ENCODE peak calls at places on chromosomes 6 and 20, in seven cellular contexts. One of them, this sample, is unnamed.

GRCh38 chr6:118704911-118705310 is 53.5 kb upstream of the CEP85L start:
- DNase-seq in A549: no peak
- DNase-seq in endothelial cell of umbilical vein: no peak
- DNase-seq in uterus: no peak
- DNase-seq in HepG2: no peak
- DNase-seq in breast epithelium: no peak
- DNase-seq in spleen: no peak
- DNase-seq in this sample: no peak

GRCh38 chr20:57666106-57666833 is 43.5 kb downstream of the PMEPA1 start:
- DNase-seq in A549: no peak
- DNase-seq in endothelial cell of umbilical vein: no peak
- DNase-seq in uterus: no peak
- DNase-seq in HepG2: no peak
- DNase-seq in breast epithelium: no peak
- DNase-seq in spleen: peak
- DNase-seq in this sample: no peak

GRCh38 chr20:53582574-53583351 is 10.9 kb downstream of the ZNF217 start:
- DNase-seq in A549: peak
- DNase-seq in endothelial cell of umbilical vein: peak
- DNase-seq in uterus: peak
- DNase-seq in HepG2: peak
- DNase-seq in breast epithelium: peak
- DNase-seq in spleen: no peak
- DNase-seq in this sample: peak

GRCh38 chr6:19472850-19473249 is 364.3 kb upstream of the ID4 start:
- DNase-seq in A549: no peak
- DNase-seq in endothelial cell of umbilical vein: no peak
- DNase-seq in uterus: no peak
- DNase-seq in HepG2: no peak
- DNase-seq in breast epithelium: no peak
- DNase-seq in spleen: no peak
- DNase-seq in this sample: no peak

GRCh38 chr6:44301106-44301505 is 12.0 kb downstream of the AARS2 start:
- DNase-seq in A549: no peak
- DNase-seq in endothelial cell of umbilical vein: no peak
- DNase-seq in uterus: no peak
- DNase-seq in HepG2: no peak
- DNase-seq in breast epithelium: no peak
- DNase-seq in spleen: no peak
- DNase-seq in this sample: no peak

GRCh38 chr20:64116541-64117423 is 9.4 kb upstream of the NPBWR2 start:
- DNase-seq in A549: no peak
- DNase-seq in endothelial cell of umbilical vein: no peak
- DNase-seq in uterus: no peak
- DNase-seq in HepG2: no peak
- DNase-seq in breast epithelium: peak
- DNase-seq in spleen: no peak
- DNase-seq in this sample: no peak

GRCh38 chr20:36754656-36755222 is 8.8 kb upstream of the NDRG3 start:
- DNase-seq in A549: peak
- DNase-seq in endothelial cell of umbilical vein: peak
- DNase-seq in uterus: peak
- DNase-seq in HepG2: peak
- DNase-seq in breast epithelium: no peak
- DNase-seq in spleen: no peak
- DNase-seq in this sample: peak

GRCh38 chr20:43752561-43753301 is 25.9 kb upstream of the GTSF1L start:
- DNase-seq in A549: no peak
- DNase-seq in endothelial cell of umbilical vein: no peak
- DNase-seq in uterus: no peak
- DNase-seq in HepG2: no peak
- DNase-seq in breast epithelium: no peak
- DNase-seq in spleen: peak
- DNase-seq in this sample: peak

GRCh38 chr6:116118608-116119007 is 7.3 kb downstream of the COL10A1 start:
- DNase-seq in A549: no peak
- DNase-seq in endothelial cell of umbilical vein: no peak
- DNase-seq in uterus: no peak
- DNase-seq in HepG2: no peak
- DNase-seq in breast epithelium: no peak
- DNase-seq in spleen: no peak
- DNase-seq in this sample: no peak

GRCh38 chr6:7170117-7170732 is 62.5 kb downstream of the RREB1 start:
- DNase-seq in A549: no peak
- DNase-seq in endothelial cell of umbilical vein: no peak
- DNase-seq in uterus: no peak
- DNase-seq in HepG2: no peak
- DNase-seq in breast epithelium: no peak
- DNase-seq in spleen: no peak
- DNase-seq in this sample: no peak

GRCh38 chr6:139239137-139239536 is 52.7 kb downstream of the TXLNB start:
- DNase-seq in A549: no peak
- DNase-seq in endothelial cell of umbilical vein: no peak
- DNase-seq in uterus: no peak
- DNase-seq in HepG2: no peak
- DNase-seq in breast epithelium: no peak
- DNase-seq in spleen: no peak
- DNase-seq in this sample: no peak

GRCh38 chr6:151391471-151392428 is at the start of gene ZBTB2:
- DNase-seq in A549: peak
- DNase-seq in endothelial cell of umbilical vein: peak
- DNase-seq in uterus: peak
- DNase-seq in HepG2: peak
- DNase-seq in breast epithelium: peak
- DNase-seq in spleen: peak
- DNase-seq in this sample: peak
- TF ChIP-seq POLR2A in A549: peak
- TF ChIP-seq POLR2A in endothelial cell of umbilical vein: no peak
- TF ChIP-seq POLR2A in uterus: peak
- TF ChIP-seq POLR2A in HepG2: peak
- TF ChIP-seq POLR2A in breast epithelium: no peak
- TF ChIP-seq POLR2A in spleen: no peak
- TF ChIP-seq POLR2A in this sample: peak

GRCh38 chr6:498795-499231 is 107.3 kb downstream of the IRF4 start:
- DNase-seq in A549: no peak
- DNase-seq in endothelial cell of umbilical vein: no peak
- DNase-seq in uterus: no peak
- DNase-seq in HepG2: no peak
- DNase-seq in breast epithelium: no peak
- DNase-seq in spleen: no peak
- DNase-seq in this sample: no peak
- H3K4me3 ChIP-seq in A549: no peak
- H3K4me3 ChIP-seq in endothelial cell of umbilical vein: no peak
- H3K4me3 ChIP-seq in uterus: no peak
- H3K4me3 ChIP-seq in HepG2: no peak
- H3K4me3 ChIP-seq in breast epithelium: no peak
- H3K4me3 ChIP-seq in spleen: no peak
- H3K4me3 ChIP-seq in this sample: no peak

GRCh38 chr6:163530406-163530805 is 115.9 kb downstream of the QKI start:
- DNase-seq in A549: no peak
- DNase-seq in endothelial cell of umbilical vein: no peak
- DNase-seq in uterus: no peak
- DNase-seq in HepG2: no peak
- DNase-seq in breast epithelium: no peak
- DNase-seq in spleen: no peak
- DNase-seq in this sample: no peak

GRCh38 chr6:163522033-163522432 is 107.5 kb downstream of the QKI start:
- DNase-seq in A549: no peak
- DNase-seq in endothelial cell of umbilical vein: no peak
- DNase-seq in uterus: no peak
- DNase-seq in HepG2: no peak
- DNase-seq in breast epithelium: no peak
- DNase-seq in spleen: no peak
- DNase-seq in this sample: no peak

GRCh38 chr6:163529605-163530004 is 115.1 kb downstream of the QKI start:
- DNase-seq in A549: peak
- DNase-seq in endothelial cell of umbilical vein: peak
- DNase-seq in uterus: no peak
- DNase-seq in HepG2: no peak
- DNase-seq in breast epithelium: no peak
- DNase-seq in spleen: no peak
- DNase-seq in this sample: no peak

GRCh38 chr6:163525926-163526325 is 111.4 kb downstream of the QKI start:
- DNase-seq in A549: no peak
- DNase-seq in endothelial cell of umbilical vein: no peak
- DNase-seq in uterus: no peak
- DNase-seq in HepG2: no peak
- DNase-seq in breast epithelium: no peak
- DNase-seq in spleen: no peak
- DNase-seq in this sample: no peak

GRCh38 chr6:163526356-163526755 is 111.8 kb downstream of the QKI start:
- DNase-seq in A549: no peak
- DNase-seq in endothelial cell of umbilical vein: no peak
- DNase-seq in uterus: no peak
- DNase-seq in HepG2: no peak
- DNase-seq in breast epithelium: no peak
- DNase-seq in spleen: no peak
- DNase-seq in this sample: no peak
- TF ChIP-seq POLR2A in A549: no peak
- TF ChIP-seq POLR2A in endothelial cell of umbilical vein: no peak
- TF ChIP-seq POLR2A in uterus: no peak
- TF ChIP-seq POLR2A in HepG2: no peak
- TF ChIP-seq POLR2A in breast epithelium: no peak
- TF ChIP-seq POLR2A in spleen: no peak
- TF ChIP-seq POLR2A in this sample: no peak

DNA sequence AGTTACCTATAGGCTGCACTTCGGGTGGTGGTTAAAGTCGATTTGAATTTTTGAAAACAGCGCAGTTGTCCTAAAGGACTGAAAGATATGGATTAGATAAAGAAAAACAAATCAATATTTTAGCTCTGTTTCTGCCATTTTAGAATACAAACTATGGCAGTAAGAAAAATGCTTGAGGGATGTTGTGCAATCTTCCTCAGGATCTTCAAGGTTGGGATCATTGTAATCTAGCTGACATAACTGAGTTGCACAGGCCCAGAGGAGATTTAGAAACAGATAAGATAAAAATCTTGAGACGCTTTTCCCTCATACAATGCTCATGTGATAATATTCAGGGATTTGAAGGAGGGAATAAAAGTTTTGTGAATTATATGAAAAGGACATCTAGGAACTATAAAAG is 926 bp downstream of the PEX3 start:
- DNase-seq in A549: no peak
- DNase-seq in endothelial cell of umbilical vein: no peak
- DNase-seq in uterus: no peak
- DNase-seq in HepG2: no peak
- DNase-seq in breast epithelium: no peak
- DNase-seq in spleen: no peak
- DNase-seq in this sample: no peak
- H3K4me3 ChIP-seq in A549: peak
- H3K4me3 ChIP-seq in endothelial cell of umbilical vein: peak
- H3K4me3 ChIP-seq in uterus: peak
- H3K4me3 ChIP-seq in HepG2: peak
- H3K4me3 ChIP-seq in breast epithelium: peak
- H3K4me3 ChIP-seq in spleen: peak
- H3K4me3 ChIP-seq in this sample: peak

GRCh38 chr6:41789937-41790502 is 2.5 kb downstream of the TOMM6 start:
- DNase-seq in A549: no peak
- DNase-seq in endothelial cell of umbilical vein: no peak
- DNase-seq in uterus: no peak
- DNase-seq in HepG2: no peak
- DNase-seq in breast epithelium: no peak
- DNase-seq in spleen: no peak
- DNase-seq in this sample: no peak

GRCh38 chr6:41791306-41791705 is 3.8 kb downstream of the TOMM6 start:
- DNase-seq in A549: no peak
- DNase-seq in endothelial cell of umbilical vein: no peak
- DNase-seq in uterus: no peak
- DNase-seq in HepG2: no peak
- DNase-seq in breast epithelium: no peak
- DNase-seq in spleen: no peak
- DNase-seq in this sample: no peak

GRCh38 chr6:41789390-41789724 is 1.9 kb downstream of the TOMM6 start:
- DNase-seq in A549: no peak
- DNase-seq in endothelial cell of umbilical vein: no peak
- DNase-seq in uterus: no peak
- DNase-seq in HepG2: no peak
- DNase-seq in breast epithelium: no peak
- DNase-seq in spleen: no peak
- DNase-seq in this sample: no peak

GRCh38 chr6:41796474-41796873 is 9.0 kb downstream of the TOMM6 start:
- DNase-seq in A549: no peak
- DNase-seq in endothelial cell of umbilical vein: no peak
- DNase-seq in uterus: no peak
- DNase-seq in HepG2: no peak
- DNase-seq in breast epithelium: no peak
- DNase-seq in spleen: no peak
- DNase-seq in this sample: no peak

GRCh38 chr6:41791984-41792383 is 4.5 kb downstream of the TOMM6 start:
- DNase-seq in A549: no peak
- DNase-seq in endothelial cell of umbilical vein: no peak
- DNase-seq in uterus: no peak
- DNase-seq in HepG2: no peak
- DNase-seq in breast epithelium: no peak
- DNase-seq in spleen: no peak
- DNase-seq in this sample: peak
- TF ChIP-seq POLR2A in A549: no peak
- TF ChIP-seq POLR2A in endothelial cell of umbilical vein: no peak
- TF ChIP-seq POLR2A in uterus: no peak
- TF ChIP-seq POLR2A in HepG2: peak
- TF ChIP-seq POLR2A in breast epithelium: no peak
- TF ChIP-seq POLR2A in spleen: no peak
- TF ChIP-seq POLR2A in this sample: no peak

DNA sequence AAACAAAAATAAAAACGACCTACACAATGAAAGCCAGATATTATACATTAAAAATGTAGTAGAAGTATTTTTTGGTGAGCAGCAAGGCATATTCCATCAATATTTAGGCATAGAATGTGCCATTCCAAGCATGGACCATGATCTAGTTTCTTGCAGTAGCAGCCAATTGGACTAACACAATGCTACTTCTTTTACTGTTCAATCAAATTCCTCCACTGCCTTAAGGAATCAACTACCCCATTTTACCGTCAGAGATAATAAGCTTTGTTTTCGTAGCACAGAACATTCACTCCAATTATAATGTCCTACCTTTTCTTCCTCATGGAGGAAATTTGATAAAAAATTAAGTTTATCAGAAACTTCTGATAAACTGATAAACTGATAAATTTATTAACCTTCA is 1.3 kb downstream of the LATS1 start:
- DNase-seq in A549: peak
- DNase-seq in endothelial cell of umbilical vein: peak
- DNase-seq in uterus: no peak
- DNase-seq in HepG2: no peak
- DNase-seq in breast epithelium: no peak
- DNase-seq in spleen: no peak
- DNase-seq in this sample: no peak
- H3K4me3 ChIP-seq in A549: peak
- H3K4me3 ChIP-seq in endothelial cell of umbilical vein: peak
- H3K4me3 ChIP-seq in uterus: no peak
- H3K4me3 ChIP-seq in HepG2: peak
- H3K4me3 ChIP-seq in breast epithelium: peak
- H3K4me3 ChIP-seq in spleen: peak
- H3K4me3 ChIP-seq in this sample: no peak